ENCODE peak calls at places on chromosome 21, in eight cellular contexts. One of them, this sample, is unnamed.

GRCh38 chr21:45620201-45620600 is 23.3 kb upstream of the PCBP3 start:
- DNase-seq in ovary: no peak
- DNase-seq in stimulated activated CD4-positive, alpha-beta T cell treated with anti-CD3 and anti-CD28 coated beads, Interleukin-4, amount 100 ng/mL, for 24 hours: no peak
- DNase-seq in activated CD4-positive, alpha-beta T cell treated with anti-CD3 and anti-CD28 coated beads, Interleukin-2, amount 50 U/mL, for 24 hours: no peak
- DNase-seq in aorta: peak; percentile 51
- DNase-seq in LHCN-M2: no peak
- DNase-seq in mesendoderm: no peak
- DNase-seq in stimulated activated CD8-positive, alpha-beta memory T cell treated with anti-CD3 and anti-CD28 coated beads, Interleukin-15, amount 100 ng/mL, for 1 hour: no peak
- DNase-seq in this sample: no peak

GRCh38 chr21:16708431-16708830 is 804.4 kb upstream of the CXADR start:
- DNase-seq in ovary: no peak
- DNase-seq in stimulated activated CD4-positive, alpha-beta T cell treated with anti-CD3 and anti-CD28 coated beads, Interleukin-4, amount 100 ng/mL, for 24 hours: no peak
- DNase-seq in activated CD4-positive, alpha-beta T cell treated with anti-CD3 and anti-CD28 coated beads, Interleukin-2, amount 50 U/mL, for 24 hours: no peak
- DNase-seq in aorta: no peak
- DNase-seq in LHCN-M2: peak; percentile 81
- DNase-seq in mesendoderm: no peak
- DNase-seq in stimulated activated CD8-positive, alpha-beta memory T cell treated with anti-CD3 and anti-CD28 coated beads, Interleukin-15, amount 100 ng/mL, for 1 hour: no peak
- DNase-seq in this sample: no peak

GRCh38 chr21:35236090-35236489 is 187.0 kb upstream of the RUNX1 start:
- DNase-seq in ovary: no peak
- DNase-seq in stimulated activated CD4-positive, alpha-beta T cell treated with anti-CD3 and anti-CD28 coated beads, Interleukin-4, amount 100 ng/mL, for 24 hours: no peak
- DNase-seq in activated CD4-positive, alpha-beta T cell treated with anti-CD3 and anti-CD28 coated beads, Interleukin-2, amount 50 U/mL, for 24 hours: no peak
- DNase-seq in aorta: no peak
- DNase-seq in LHCN-M2: no peak
- DNase-seq in mesendoderm: no peak
- DNase-seq in stimulated activated CD8-positive, alpha-beta memory T cell treated with anti-CD3 and anti-CD28 coated beads, Interleukin-15, amount 100 ng/mL, for 1 hour: no peak
- DNase-seq in this sample: no peak

GRCh38 chr21:31343680-31344480 is at the start of gene TIAM1:
- DNase-seq in ovary: no peak
- DNase-seq in stimulated activated CD4-positive, alpha-beta T cell treated with anti-CD3 and anti-CD28 coated beads, Interleukin-4, amount 100 ng/mL, for 24 hours: peak; percentile 53
- DNase-seq in activated CD4-positive, alpha-beta T cell treated with anti-CD3 and anti-CD28 coated beads, Interleukin-2, amount 50 U/mL, for 24 hours: no peak
- DNase-seq in aorta: no peak
- DNase-seq in LHCN-M2: peak; percentile 83
- DNase-seq in mesendoderm: peak; percentile 93
- DNase-seq in stimulated activated CD8-positive, alpha-beta memory T cell treated with anti-CD3 and anti-CD28 coated beads, Interleukin-15, amount 100 ng/mL, for 1 hour: no peak
- DNase-seq in this sample: peak; percentile 28

GRCh38 chr21:27192286-27192685 is 225.4 kb upstream of the ADAMTS5 start:
- DNase-seq in ovary: no peak
- DNase-seq in stimulated activated CD4-positive, alpha-beta T cell treated with anti-CD3 and anti-CD28 coated beads, Interleukin-4, amount 100 ng/mL, for 24 hours: no peak
- DNase-seq in activated CD4-positive, alpha-beta T cell treated with anti-CD3 and anti-CD28 coated beads, Interleukin-2, amount 50 U/mL, for 24 hours: no peak
- DNase-seq in aorta: no peak
- DNase-seq in LHCN-M2: no peak
- DNase-seq in mesendoderm: no peak
- DNase-seq in stimulated activated CD8-positive, alpha-beta memory T cell treated with anti-CD3 and anti-CD28 coated beads, Interleukin-15, amount 100 ng/mL, for 1 hour: no peak
- DNase-seq in this sample: no peak

GRCh38 chr21:17699524-17700189 is 87.0 kb upstream of the BTG3 start:
- DNase-seq in ovary: no peak
- DNase-seq in stimulated activated CD4-positive, alpha-beta T cell treated with anti-CD3 and anti-CD28 coated beads, Interleukin-4, amount 100 ng/mL, for 24 hours: no peak
- DNase-seq in activated CD4-positive, alpha-beta T cell treated with anti-CD3 and anti-CD28 coated beads, Interleukin-2, amount 50 U/mL, for 24 hours: no peak
- DNase-seq in aorta: no peak
- DNase-seq in LHCN-M2: no peak
- DNase-seq in mesendoderm: no peak
- DNase-seq in stimulated activated CD8-positive, alpha-beta memory T cell treated with anti-CD3 and anti-CD28 coated beads, Interleukin-15, amount 100 ng/mL, for 1 hour: no peak
- DNase-seq in this sample: no peak

GRCh38 chr21:14737922-14738321 is 191.8 kb upstream of the SAMSN1 start:
- DNase-seq in ovary: no peak
- DNase-seq in stimulated activated CD4-positive, alpha-beta T cell treated with anti-CD3 and anti-CD28 coated beads, Interleukin-4, amount 100 ng/mL, for 24 hours: peak; percentile 66
- DNase-seq in activated CD4-positive, alpha-beta T cell treated with anti-CD3 and anti-CD28 coated beads, Interleukin-2, amount 50 U/mL, for 24 hours: no peak
- DNase-seq in aorta: no peak
- DNase-seq in LHCN-M2: peak; percentile 31
- DNase-seq in mesendoderm: peak; percentile 66
- DNase-seq in stimulated activated CD8-positive, alpha-beta memory T cell treated with anti-CD3 and anti-CD28 coated beads, Interleukin-15, amount 100 ng/mL, for 1 hour: peak; percentile 16
- DNase-seq in this sample: no peak

GRCh38 chr21:45320261-45320990 is 32.7 kb upstream of the POFUT2 start:
- DNase-seq in ovary: peak; percentile 29
- DNase-seq in stimulated activated CD4-positive, alpha-beta T cell treated with anti-CD3 and anti-CD28 coated beads, Interleukin-4, amount 100 ng/mL, for 24 hours: no peak
- DNase-seq in activated CD4-positive, alpha-beta T cell treated with anti-CD3 and anti-CD28 coated beads, Interleukin-2, amount 50 U/mL, for 24 hours: no peak
- DNase-seq in aorta: peak; percentile 83
- DNase-seq in LHCN-M2: no peak
- DNase-seq in mesendoderm: no peak
- DNase-seq in stimulated activated CD8-positive, alpha-beta memory T cell treated with anti-CD3 and anti-CD28 coated beads, Interleukin-15, amount 100 ng/mL, for 1 hour: no peak
- DNase-seq in this sample: no peak

GRCh38 chr21:41746744-41747006 is 20.2 kb downstream of the RIPK4 start:
- DNase-seq in ovary: no peak
- DNase-seq in stimulated activated CD4-positive, alpha-beta T cell treated with anti-CD3 and anti-CD28 coated beads, Interleukin-4, amount 100 ng/mL, for 24 hours: no peak
- DNase-seq in activated CD4-positive, alpha-beta T cell treated with anti-CD3 and anti-CD28 coated beads, Interleukin-2, amount 50 U/mL, for 24 hours: no peak
- DNase-seq in aorta: peak; percentile 69
- DNase-seq in LHCN-M2: no peak
- DNase-seq in mesendoderm: no peak
- DNase-seq in stimulated activated CD8-positive, alpha-beta memory T cell treated with anti-CD3 and anti-CD28 coated beads, Interleukin-15, amount 100 ng/mL, for 1 hour: no peak
- DNase-seq in this sample: no peak